ENCODE peak calls at places on chromosomes 12 and 14, in four cellular contexts. M, N, X and T are unnamed samples.

GRCh38 chr12:115916910-115917668 is 360.4 kb downstream of the MED13L start:
- DNase-seq in M (peak; percentile 2), N (peak; percentile 45), X (peak; percentile 74), T (peak; percentile 71)

GRCh38 chr14:63632932-63633514 is 8.6 kb downstream of the WDR89 start:
- DNase-seq in X (no peak), M (no peak), N (peak; percentile 54), T (no peak)

GRCh38 chr12:3127832-3128231 is 50.7 kb downstream of the TSPAN9 start:
- DNase-seq in N (no peak), X (no peak), M (no peak), T (no peak)

GRCh38 chr12:3101309-3102022 is 24.3 kb downstream of the TSPAN9 start:
- DNase-seq in N (no peak), M (peak; percentile 36), X (no peak), T (no peak)

GRCh38 chr12:95577820-95578219 is 26.5 kb upstream of the USP44 start:
- DNase-seq in N (no peak), M (no peak), X (no peak), T (no peak)

GRCh38 chr14:52911904-52912303 is 38.9 kb downstream of the FERMT2 start:
- DNase-seq in N (no peak), M (no peak), X (no peak), T (no peak)

GRCh38 chr14:95562892-95563685 is 28.2 kb downstream of the GLRX5 start:
- DNase-seq in N (peak; percentile 25), M (no peak), X (no peak), T (no peak)

GRCh38 chr12:41302979-41303403 is 114.9 kb downstream of the PDZRN4 start:
- DNase-seq in M (no peak), N (no peak), X (no peak), T (no peak)

GRCh38 chr12:57340104-57340503 is 89.1 kb upstream of the STAC3 start:
- DNase-seq in X (no peak), N (peak; percentile 13), M (peak; percentile 55), T (no peak)

GRCh38 chr14:74514471-74514932 is 20.9 kb downstream of the ISCA2 start:
- DNase-seq in N (no peak), X (peak; percentile 29), M (no peak), T (no peak)

GRCh38 chr12:116384629-116385485 is 107.4 kb upstream of the MED13L start:
- DNase-seq in X (no peak), M (no peak), N (no peak), T (no peak)

GRCh38 chr14:103593577-103593976 is 30.8 kb downstream of the COA8 start:
- DNase-seq in N (no peak), X (peak; percentile 27), M (no peak), T (peak; percentile 18)

GRCh38 chr12:57756406-57757341 is 1.8 kb downstream of the MARCHF9 start:
- DNase-seq in M (no peak), X (peak; percentile 81), N (peak; percentile 36), T (peak; percentile 74)

GRCh38 chr14:21070610-21071224 is 613 bp downstream of the ARHGEF40 start:
- DNase-seq in N (peak; percentile 37), X (peak; percentile 32), M (peak; percentile 39), T (no peak)